ENCODE peak calls at places on chromosomes 2 and 18, in nine cellular contexts. One of them, this sample, is unnamed.

GRCh38 chr2:53460347-53460746 is 307.3 kb upstream of the CHAC2 start:
- ATAC-seq in PC-3: no peak
- ATAC-seq in stimulated activated naive CD8-positive, alpha-beta T cell treated with anti-CD3 and anti-CD28 coated beads, Interleukin-15, amount 100 ng/mL, for 72 hours: no peak
- ATAC-seq in T-helper 17 cell: no peak
- ATAC-seq in heart left ventricle: no peak
- ATAC-seq in activated B cell treated with CpG ODN at 0.5 μM for 24 hours: no peak
- ATAC-seq in naive thymus-derived CD8-positive, alpha-beta T cell: no peak
- ATAC-seq in activated T-cell treated with anti-CD3 and anti-CD28 coated beads, Interleukin-2, amount 50 U/mL, for 4 hours: no peak
- ATAC-seq in WTC11: no peak
- ATAC-seq in this sample: no peak

GRCh38 chr18:35904389-35905037 is 68.0 kb upstream of the RMP24 start:
- ATAC-seq in PC-3: no peak
- ATAC-seq in stimulated activated naive CD8-positive, alpha-beta T cell treated with anti-CD3 and anti-CD28 coated beads, Interleukin-15, amount 100 ng/mL, for 72 hours: peak; percentile 43
- ATAC-seq in T-helper 17 cell: no peak
- ATAC-seq in heart left ventricle: peak; percentile 27
- ATAC-seq in activated B cell treated with CpG ODN at 0.5 μM for 24 hours: no peak
- ATAC-seq in naive thymus-derived CD8-positive, alpha-beta T cell: no peak
- ATAC-seq in activated T-cell treated with anti-CD3 and anti-CD28 coated beads, Interleukin-2, amount 50 U/mL, for 4 hours: no peak
- ATAC-seq in WTC11: no peak
- ATAC-seq in this sample: no peak

GRCh38 chr2:161130354-161130753 is 29.9 kb upstream of the TANK start:
- ATAC-seq in PC-3: no peak
- ATAC-seq in stimulated activated naive CD8-positive, alpha-beta T cell treated with anti-CD3 and anti-CD28 coated beads, Interleukin-15, amount 100 ng/mL, for 72 hours: no peak
- ATAC-seq in T-helper 17 cell: no peak
- ATAC-seq in heart left ventricle: no peak
- ATAC-seq in activated B cell treated with CpG ODN at 0.5 μM for 24 hours: no peak
- ATAC-seq in naive thymus-derived CD8-positive, alpha-beta T cell: no peak
- ATAC-seq in activated T-cell treated with anti-CD3 and anti-CD28 coated beads, Interleukin-2, amount 50 U/mL, for 4 hours: no peak
- ATAC-seq in WTC11: no peak
- ATAC-seq in this sample: no peak

GRCh38 chr2:105856576-105856975 is 111.9 kb downstream of the NCK2 start:
- ATAC-seq in PC-3: no peak
- ATAC-seq in stimulated activated naive CD8-positive, alpha-beta T cell treated with anti-CD3 and anti-CD28 coated beads, Interleukin-15, amount 100 ng/mL, for 72 hours: peak; percentile 44
- ATAC-seq in T-helper 17 cell: peak; percentile 66
- ATAC-seq in heart left ventricle: no peak
- ATAC-seq in activated B cell treated with CpG ODN at 0.5 μM for 24 hours: no peak
- ATAC-seq in naive thymus-derived CD8-positive, alpha-beta T cell: peak; percentile 68
- ATAC-seq in activated T-cell treated with anti-CD3 and anti-CD28 coated beads, Interleukin-2, amount 50 U/mL, for 4 hours: peak; percentile 27
- ATAC-seq in WTC11: no peak
- ATAC-seq in this sample: no peak

GRCh38 chr2:189559579-189560272 is 20.9 kb downstream of the SLC40A1 start:
- ATAC-seq in PC-3: peak; percentile 48
- ATAC-seq in stimulated activated naive CD8-positive, alpha-beta T cell treated with anti-CD3 and anti-CD28 coated beads, Interleukin-15, amount 100 ng/mL, for 72 hours: no peak
- ATAC-seq in T-helper 17 cell: no peak
- ATAC-seq in heart left ventricle: peak; percentile 85
- ATAC-seq in activated B cell treated with CpG ODN at 0.5 μM for 24 hours: no peak
- ATAC-seq in naive thymus-derived CD8-positive, alpha-beta T cell: no peak
- ATAC-seq in activated T-cell treated with anti-CD3 and anti-CD28 coated beads, Interleukin-2, amount 50 U/mL, for 4 hours: no peak
- ATAC-seq in WTC11: no peak
- ATAC-seq in this sample: no peak

GRCh38 chr2:20091305-20091991 is 40.0 kb upstream of the LAPTM4A start:
- ATAC-seq in PC-3: peak; percentile 30
- ATAC-seq in stimulated activated naive CD8-positive, alpha-beta T cell treated with anti-CD3 and anti-CD28 coated beads, Interleukin-15, amount 100 ng/mL, for 72 hours: no peak
- ATAC-seq in T-helper 17 cell: no peak
- ATAC-seq in heart left ventricle: peak; percentile 73
- ATAC-seq in activated B cell treated with CpG ODN at 0.5 μM for 24 hours: no peak
- ATAC-seq in naive thymus-derived CD8-positive, alpha-beta T cell: no peak
- ATAC-seq in activated T-cell treated with anti-CD3 and anti-CD28 coated beads, Interleukin-2, amount 50 U/mL, for 4 hours: no peak
- ATAC-seq in WTC11: no peak
- ATAC-seq in this sample: no peak

GRCh38 chr2:215979615-215980014 is 33.7 kb downstream of the MREG start:
- ATAC-seq in PC-3: no peak
- ATAC-seq in stimulated activated naive CD8-positive, alpha-beta T cell treated with anti-CD3 and anti-CD28 coated beads, Interleukin-15, amount 100 ng/mL, for 72 hours: peak; percentile 87
- ATAC-seq in T-helper 17 cell: peak; percentile 78
- ATAC-seq in heart left ventricle: no peak
- ATAC-seq in activated B cell treated with CpG ODN at 0.5 μM for 24 hours: no peak
- ATAC-seq in naive thymus-derived CD8-positive, alpha-beta T cell: no peak
- ATAC-seq in activated T-cell treated with anti-CD3 and anti-CD28 coated beads, Interleukin-2, amount 50 U/mL, for 4 hours: peak; percentile 38
- ATAC-seq in WTC11: no peak
- ATAC-seq in this sample: no peak

GRCh38 chr2:3102081-3102914 is 275.3 kb downstream of the EIPR1 start:
- ATAC-seq in PC-3: no peak
- ATAC-seq in stimulated activated naive CD8-positive, alpha-beta T cell treated with anti-CD3 and anti-CD28 coated beads, Interleukin-15, amount 100 ng/mL, for 72 hours: peak; percentile 56
- ATAC-seq in T-helper 17 cell: no peak
- ATAC-seq in heart left ventricle: peak; percentile 27
- ATAC-seq in activated B cell treated with CpG ODN at 0.5 μM for 24 hours: no peak
- ATAC-seq in naive thymus-derived CD8-positive, alpha-beta T cell: no peak
- ATAC-seq in activated T-cell treated with anti-CD3 and anti-CD28 coated beads, Interleukin-2, amount 50 U/mL, for 4 hours: no peak
- ATAC-seq in WTC11: no peak
- ATAC-seq in this sample: no peak

GRCh38 chr18:24231773-24232735 is 93.2 kb downstream of the CABYR start:
- ATAC-seq in PC-3: peak; percentile 74
- ATAC-seq in stimulated activated naive CD8-positive, alpha-beta T cell treated with anti-CD3 and anti-CD28 coated beads, Interleukin-15, amount 100 ng/mL, for 72 hours: no peak
- ATAC-seq in T-helper 17 cell: no peak
- ATAC-seq in heart left ventricle: peak; percentile 66
- ATAC-seq in activated B cell treated with CpG ODN at 0.5 μM for 24 hours: no peak
- ATAC-seq in naive thymus-derived CD8-positive, alpha-beta T cell: no peak
- ATAC-seq in activated T-cell treated with anti-CD3 and anti-CD28 coated beads, Interleukin-2, amount 50 U/mL, for 4 hours: no peak
- ATAC-seq in WTC11: no peak
- ATAC-seq in this sample: no peak

GRCh38 chr2:182447843-182448242 is 21.0 kb upstream of the PDE1A start:
- ATAC-seq in PC-3: no peak
- ATAC-seq in stimulated activated naive CD8-positive, alpha-beta T cell treated with anti-CD3 and anti-CD28 coated beads, Interleukin-15, amount 100 ng/mL, for 72 hours: no peak
- ATAC-seq in T-helper 17 cell: no peak
- ATAC-seq in heart left ventricle: peak; percentile 58
- ATAC-seq in activated B cell treated with CpG ODN at 0.5 μM for 24 hours: no peak
- ATAC-seq in naive thymus-derived CD8-positive, alpha-beta T cell: no peak
- ATAC-seq in activated T-cell treated with anti-CD3 and anti-CD28 coated beads, Interleukin-2, amount 50 U/mL, for 4 hours: no peak
- ATAC-seq in WTC11: no peak
- ATAC-seq in this sample: no peak

GRCh38 chr2:180905002-180905401 is 75.4 kb upstream of the UBE2E3 start:
- ATAC-seq in PC-3: no peak
- ATAC-seq in stimulated activated naive CD8-positive, alpha-beta T cell treated with anti-CD3 and anti-CD28 coated beads, Interleukin-15, amount 100 ng/mL, for 72 hours: no peak
- ATAC-seq in T-helper 17 cell: no peak
- ATAC-seq in heart left ventricle: no peak
- ATAC-seq in activated B cell treated with CpG ODN at 0.5 μM for 24 hours: no peak
- ATAC-seq in naive thymus-derived CD8-positive, alpha-beta T cell: no peak
- ATAC-seq in activated T-cell treated with anti-CD3 and anti-CD28 coated beads, Interleukin-2, amount 50 U/mL, for 4 hours: no peak
- ATAC-seq in WTC11: peak; percentile 92
- ATAC-seq in this sample: no peak

GRCh38 chr2:33107690-33108482 is 161.1 kb downstream of the LTBP1 start:
- ATAC-seq in PC-3: no peak
- ATAC-seq in stimulated activated naive CD8-positive, alpha-beta T cell treated with anti-CD3 and anti-CD28 coated beads, Interleukin-15, amount 100 ng/mL, for 72 hours: no peak
- ATAC-seq in T-helper 17 cell: no peak
- ATAC-seq in heart left ventricle: no peak
- ATAC-seq in activated B cell treated with CpG ODN at 0.5 μM for 24 hours: no peak
- ATAC-seq in naive thymus-derived CD8-positive, alpha-beta T cell: no peak
- ATAC-seq in activated T-cell treated with anti-CD3 and anti-CD28 coated beads, Interleukin-2, amount 50 U/mL, for 4 hours: no peak
- ATAC-seq in WTC11: no peak
- ATAC-seq in this sample: no peak

GRCh38 chr18:5543854-5544389 is at the start of gene EPB41L3:
- ATAC-seq in PC-3: peak; percentile 70
- ATAC-seq in stimulated activated naive CD8-positive, alpha-beta T cell treated with anti-CD3 and anti-CD28 coated beads, Interleukin-15, amount 100 ng/mL, for 72 hours: peak; percentile 54
- ATAC-seq in T-helper 17 cell: peak; percentile 35
- ATAC-seq in heart left ventricle: peak; percentile 87
- ATAC-seq in activated B cell treated with CpG ODN at 0.5 μM for 24 hours: no peak
- ATAC-seq in naive thymus-derived CD8-positive, alpha-beta T cell: peak; percentile 42
- ATAC-seq in activated T-cell treated with anti-CD3 and anti-CD28 coated beads, Interleukin-2, amount 50 U/mL, for 4 hours: peak; percentile 28
- ATAC-seq in WTC11: peak; percentile 58
- ATAC-seq in this sample: no peak

GRCh38 chr18:12628706-12629702 is 28.9 kb downstream of the SPIRE1 start:
- ATAC-seq in PC-3: peak; percentile 77
- ATAC-seq in stimulated activated naive CD8-positive, alpha-beta T cell treated with anti-CD3 and anti-CD28 coated beads, Interleukin-15, amount 100 ng/mL, for 72 hours: no peak
- ATAC-seq in T-helper 17 cell: no peak
- ATAC-seq in heart left ventricle: no peak
- ATAC-seq in activated B cell treated with CpG ODN at 0.5 μM for 24 hours: no peak
- ATAC-seq in naive thymus-derived CD8-positive, alpha-beta T cell: no peak
- ATAC-seq in activated T-cell treated with anti-CD3 and anti-CD28 coated beads, Interleukin-2, amount 50 U/mL, for 4 hours: no peak
- ATAC-seq in WTC11: no peak
- ATAC-seq in this sample: no peak

GRCh38 chr2:223865907-223866508 is 28.6 kb upstream of the AP1S3 start:
- ATAC-seq in PC-3: no peak
- ATAC-seq in stimulated activated naive CD8-positive, alpha-beta T cell treated with anti-CD3 and anti-CD28 coated beads, Interleukin-15, amount 100 ng/mL, for 72 hours: peak; percentile 68
- ATAC-seq in T-helper 17 cell: peak; percentile 26
- ATAC-seq in heart left ventricle: no peak
- ATAC-seq in activated B cell treated with CpG ODN at 0.5 μM for 24 hours: peak; percentile 54
- ATAC-seq in naive thymus-derived CD8-positive, alpha-beta T cell: peak; percentile 45
- ATAC-seq in activated T-cell treated with anti-CD3 and anti-CD28 coated beads, Interleukin-2, amount 50 U/mL, for 4 hours: no peak
- ATAC-seq in WTC11: no peak
- ATAC-seq in this sample: no peak

This sample was measured in stimulated activated memory B cell treated with anti-CD40 and anti-IgM and Interleukin-4, amounts not matched to agents 10 μg/mL and 1 μg/mL and 100 μg/mL, for 72 hours.